ENCODE peak calls at places on chromosomes 4 and X, in six cellular contexts. A is neural crest cell, Q is OCI-LY7, G is T-helper 1 cell, E is stomach, W is Peyer's patch. U is an unnamed sample.

GRCh38 chrX:119187298-119187697 is 48.8 kb upstream of the PGRMC1 start:
- DNase-seq in A (no peak), Q (no peak), G (no peak), E (no peak), W (no peak), U (no peak)

GRCh38 chrX:119453202-119453601 is 15.0 kb upstream of the SLC25A5 start:
- DNase-seq in A (no peak), Q (no peak), G (no peak), E (no peak), W (no peak), U (no peak)

GRCh38 chr4:15749001-15749400 is 29.1 kb upstream of the CD38 start:
- DNase-seq in A (no peak), Q (no peak), G (no peak), E (no peak), W (no peak), U (no peak)

GRCh38 chr4:146398404-146398803 is 123.3 kb downstream of the SLC10A7 start:
- DNase-seq in A (no peak), Q (no peak), G (no peak), E (no peak), W (no peak), U (no peak)

GRCh38 chr4:915595-915994 is 16.5 kb downstream of the GAK start:
- DNase-seq in A (no peak), Q (peak), G (no peak), E (no peak), W (no peak), U (no peak)

GRCh38 chrX:40845331-40845911 is 110.1 kb upstream of the MED14 start:
- DNase-seq in A (no peak), Q (no peak), G (no peak), E (no peak), W (no peak), U (no peak)

GRCh38 chr4:169791527-169792156 is 33.9 kb upstream of the HPF1 start:
- DNase-seq in A (peak), Q (no peak), G (peak), E (no peak), W (no peak), U (peak)

GRCh38 chr4:4651811-4652609 is 110.2 kb upstream of the STX18 start:
- DNase-seq in A (no peak), Q (no peak), G (no peak), E (no peak), W (no peak), U (no peak)

GRCh38 chrX:2696698-2697215 is 5.7 kb downstream of the CD99 start:
- DNase-seq in A (no peak), Q (peak), G (peak), E (no peak), W (peak), U (peak)

GRCh38 chrX:50779694-50780093 is 34.3 kb downstream of the SHROOM4 start:
- DNase-seq in A (no peak), Q (no peak), G (no peak), E (no peak), W (no peak), U (no peak)

GRCh38 chr4:183082053-183082452 is 17.0 kb upstream of the WWC2 start:
- DNase-seq in A (no peak), Q (no peak), G (no peak), E (no peak), W (no peak), U (no peak)

GRCh38 chr4:62543002-62543401 is 1342.9 kb downstream of the ADGRL3 start:
- DNase-seq in A (no peak), Q (no peak), G (no peak), E (no peak), W (no peak), U (no peak)

GRCh38 chrX:78945186-78945912 is at the start of gene P2RY10:
- DNase-seq in A (no peak), Q (peak), G (peak), E (no peak), W (peak), U (peak)

GRCh38 chrX:5113128-5113527 is 1115.5 kb downstream of the NLGN4X start:
- DNase-seq in A (no peak), Q (peak), G (peak), E (no peak), W (no peak), U (no peak)

GRCh38 chr4:89838005-89838404 is 1.0 kb upstream of the SNCA start:
- DNase-seq in A (peak), Q (no peak), G (no peak), E (no peak), W (no peak), U (no peak)

GRCh38 chr4:121370729-121371325 is 10.0 kb downstream of the QRFPR start:
- DNase-seq in A (peak), Q (peak), G (peak), E (peak), W (no peak), U (peak)